ENCODE peak calls at places on chromosomes 5 and 9, in seven cellular contexts. X is GM20000; W is HEK293T; T is activated naive CD8-positive, alpha-beta T cell treated with anti-CD3 and anti-CD28 coated beads, Interleukin-2, amount 50 U/mL, for 24 hours; A is pancreas; Y is stimulated activated naive B cell treated with anti-CD40 and anti-IgM and Interleukin-4, amounts not matched to agents 10 μg/mL and 1 μg/mL and 100 μg/mL, for 72 hours; B is Panc1. Z is an unnamed sample.
A peak's percentile ranks its signal among the peaks of the same experiment; 100 is the strongest.

GRCh38 chr5:147403659-147404640 is 105.9 kb downstream of the DPYSL3 start:
- DNase-seq in Y (no peak), X (peak; percentile 31), W (no peak), A (peak; percentile 43), B (peak; percentile 7), T (no peak), Z (no peak)

GRCh38 chr9:18396102-18396728 is 77.7 kb upstream of the ADAMTSL1 start:
- DNase-seq in X (no peak), A (no peak), W (peak; percentile 33), T (no peak), B (no peak), Y (no peak), Z (no peak)

GRCh38 chr9:35029241-35029640 is 39.7 kb downstream of the DNAJB5 start:
- DNase-seq in T (no peak), W (no peak), X (no peak), A (no peak), B (no peak), Y (no peak), Z (no peak)

GRCh38 chr5:152393420-152393819 is 11.7 kb downstream of the NMUR2 start:
- DNase-seq in T (no peak), Y (no peak), X (no peak), A (no peak), W (no peak), B (no peak), Z (no peak)

GRCh38 chr9:20904995-20905394 is 126.4 kb downstream of the HACD4 start:
- DNase-seq in A (no peak), T (no peak), X (no peak), Y (no peak), W (no peak), B (no peak), Z (no peak)

GRCh38 chr5:179623906-179624741 is 653 bp upstream of the HNRNPH1 start:
- DNase-seq in T (peak; percentile 72), A (no peak), X (peak; percentile 52), Y (peak; percentile 38), B (no peak), W (no peak), Z (peak; percentile 67)

GRCh38 chr5:126509339-126509738 is 85.7 kb downstream of the ALDH7A1 start:
- DNase-seq in W (no peak), X (no peak), T (no peak), A (no peak), Y (no peak), B (no peak), Z (no peak)

GRCh38 chr9:34993502-34994428 is 4.2 kb downstream of the DNAJB5 start:
- DNase-seq in B (no peak), X (peak; percentile 48), T (peak; percentile 41), A (no peak), Y (no peak), W (no peak), Z (peak; percentile 18)

GRCh38 chr5:72015103-72015548 is 92.1 kb upstream of the MAP1B start:
- DNase-seq in Y (no peak), B (no peak), A (peak; percentile 50), X (no peak), T (peak; percentile 8), W (peak; percentile 21), Z (peak; percentile 18)

GRCh38 chr5:82635561-82636288 is 357.6 kb upstream of the RPS23 start:
- DNase-seq in W (no peak), X (no peak), T (no peak), Y (no peak), B (peak; percentile 17), A (peak; percentile 32), Z (no peak)

GRCh38 chr9:68710082-68710481 is 5.0 kb downstream of the PIP5K1B start:
- DNase-seq in T (no peak), A (no peak), W (no peak), X (no peak), Y (no peak), B (no peak), Z (no peak)

GRCh38 chr5:157468293-157468965 is 8.4 kb downstream of the NIPAL4 start:
- DNase-seq in Y (no peak), W (no peak), B (no peak), A (no peak), T (no peak), X (no peak), Z (no peak)

GRCh38 chr9:36543916-36544315 is 28.8 kb upstream of the MELK start:
- DNase-seq in X (no peak), A (no peak), W (no peak), T (no peak), B (no peak), Y (no peak), Z (no peak)

GRCh38 chr5:57598756-57599155 is 116.1 kb upstream of the ACTBL2 start:
- DNase-seq in X (no peak), T (no peak), Y (no peak), A (no peak), W (no peak), B (peak; percentile 15), Z (peak; percentile 25)

GRCh38 chr5:95070453-95070852 is 214.4 kb downstream of the MCTP1 start:
- DNase-seq in T (no peak), B (no peak), W (no peak), A (no peak), Y (no peak), X (no peak), Z (no peak)

GRCh38 chr5:32279223-32279622 is 33.5 kb downstream of the MTMR12 start:
- DNase-seq in X (no peak), T (no peak), B (no peak), Y (no peak), W (no peak), A (no peak), Z (no peak)

GRCh38 chr9:113702423-113702755 is 173.7 kb upstream of the ZNF618 start:
- DNase-seq in B (no peak), A (no peak), W (no peak), Y (no peak), T (no peak), X (no peak), Z (no peak)

GRCh38 chr9:4143951-4144717 is 155.7 kb downstream of the GLIS3 start:
- DNase-seq in B (no peak), X (no peak), T (no peak), A (no peak), W (no peak), Y (no peak), Z (no peak)

GRCh38 chr9:42386477-42386876 is 203.0 kb downstream of the SPATA31A6 start:
- DNase-seq in T (no peak), X (peak; percentile 47), W (peak; percentile 14), Y (no peak), B (no peak), A (no peak), Z (no peak)

GRCh38 chr5:177497297-177498012 is at the start of gene PDLIM7:
- DNase-seq in W (peak; percentile 98), A (peak; percentile 94), X (peak; percentile 98), T (peak; percentile 97), B (no peak), Y (peak; percentile 88), Z (peak; percentile 95)

GRCh38 chr9:16150501-16150900 is 597.7 kb downstream of the CCDC171 start:
- DNase-seq in Y (no peak), T (no peak), X (no peak), W (no peak), A (no peak), B (no peak), Z (no peak)

GRCh38 chr5:80242849-80243248 is 13.0 kb downstream of the SERINC5 start:
- DNase-seq in W (no peak), Y (no peak), X (no peak), T (no peak), B (no peak), A (no peak), Z (no peak)

GRCh38 chr5:132044207-132044606 is 16.2 kb upstream of the IL3 start:
- DNase-seq in A (no peak), W (no peak), T (peak; percentile 1), B (no peak), X (no peak), Y (no peak), Z (no peak)

GRCh38 chr9:27394154-27394825 is 97.3 kb upstream of the EQTN start:
- DNase-seq in T (no peak), Y (no peak), X (no peak), A (no peak), W (no peak), B (no peak), Z (no peak)

GRCh38 chr5:123099514-123100151 is 10.6 kb downstream of the PRDM6 start:
- DNase-seq in B (no peak), X (no peak), A (no peak), Y (no peak), T (no peak), W (no peak), Z (no peak)

GRCh38 chr5:173630724-173631365 is 14.4 kb upstream of the BOD1 start:
- DNase-seq in X (no peak), Y (no peak), W (no peak), A (no peak), B (no peak), T (no peak), Z (no peak)

GRCh38 chr5:115351356-115352195 is 55.1 kb upstream of the CCDC112 start:
- DNase-seq in Y (no peak), A (no peak), B (no peak), T (no peak), X (no peak), W (no peak), Z (no peak)

GRCh38 chr9:128361981-128362646 is 9.1 kb upstream of the URM1 start:
- DNase-seq in T (peak; percentile 73), Y (peak; percentile 44), A (peak; percentile 78), W (peak; percentile 87), X (peak; percentile 86), B (peak; percentile 42), Z (peak; percentile 74)

GRCh38 chr9:4269872-4270271 is 30.0 kb downstream of the GLIS3 start:
- DNase-seq in A (no peak), B (no peak), X (no peak), T (no peak), W (no peak), Y (no peak), Z (no peak)

GRCh38 chr5:8829322-8830029 is 716.4 kb downstream of the SEMA5A start:
- DNase-seq in Y (no peak), T (no peak), A (no peak), W (no peak), B (peak; percentile 61), X (no peak), Z (no peak)

GRCh38 chr9:133981958-133982681 is 10.0 kb downstream of the VAV2 start:
- DNase-seq in X (no peak), B (no peak), Y (no peak), A (no peak), T (no peak), W (no peak), Z (no peak)

GRCh38 chr5:145975361-145976066 is 39.1 kb downstream of the SH3RF2 start:
- DNase-seq in T (no peak), Y (no peak), X (no peak), B (peak; percentile 91), A (peak; percentile 55), W (peak; percentile 38), Z (no peak)

GRCh38 chr5:143168877-143169810 is 234.3 kb downstream of the NR3C1 start:
- DNase-seq in B (no peak), X (no peak), W (no peak), T (no peak), Y (no peak), A (no peak), Z (no peak)

GRCh38 chr5:67170783-67171182 is 25.8 kb downstream of the CD180 start:
- DNase-seq in B (no peak), X (no peak), W (no peak), A (no peak), T (no peak), Y (no peak), Z (no peak)

GRCh38 chr5:52693279-52693678 is 94.4 kb upstream of the ITGA1 start:
- DNase-seq in T (peak; percentile 14), X (peak; percentile 24), A (no peak), W (peak; percentile 22), B (no peak), Y (no peak), Z (peak; percentile 36)

GRCh38 chr9:13952906-13953305 is 361.0 kb downstream of the NFIB start:
- DNase-seq in Y (no peak), A (no peak), X (no peak), W (no peak), B (no peak), T (no peak), Z (no peak)

GRCh38 chr5:155480731-155481131 is 467.2 kb downstream of the KIF4B start:
- DNase-seq in B (no peak), W (no peak), Y (no peak), X (no peak), A (no peak), T (no peak), Z (no peak)

GRCh38 chr9:33233659-33234335 is 6.2 kb upstream of the SPINK4 start:
- DNase-seq in A (peak; percentile 88), Y (no peak), T (no peak), X (no peak), W (no peak), B (peak; percentile 54), Z (no peak)